ENCODE peak calls at places on chromosomes 5 and 9, in four cellular contexts. H is H1, Z is HepG2, V is K562. J is an unnamed sample.
A peak's percentile ranks its signal among the peaks of the same experiment; 100 is the strongest.

GRCh38 chr9:87713278-87713989 is 12.5 kb upstream of the CTSL start:
- DNase-seq in H (no peak), Z (peak; percentile 62), V (peak; percentile 89), J (no peak)

GRCh38 chr9:17793713-17794622 is 215.1 kb downstream of the SH3GL2 start:
- DNase-seq in H (no peak), V (peak; percentile 40), Z (peak; percentile 27), J (no peak)

GRCh38 chr9:93829271-93830223 is 125.6 kb downstream of the BARX1 start:
- DNase-seq in H (no peak), Z (no peak), V (no peak), J (no peak)

GRCh38 chr5:8473827-8474568 is 605.0 kb downstream of the MTRR start:
- DNase-seq in H (peak; percentile 53), V (peak; percentile 14), Z (no peak), J (peak; percentile 53)

GRCh38 chr9:99368341-99369326 is 146.6 kb downstream of the SEC61B start:
- DNase-seq in V (no peak), H (no peak), Z (no peak), J (no peak)

GRCh38 chr5:177414481-177414880 is 5.1 kb upstream of the F12 start:
- DNase-seq in H (no peak), Z (no peak), V (no peak), J (no peak)

GRCh38 chr5:175444060-175444904 is at the start of gene DRD1:
- DNase-seq in Z (no peak), V (peak; percentile 31), H (peak; percentile 95), J (peak; percentile 79)

GRCh38 chr5:171667341-171668096 is 118.1 kb upstream of the SMIM23 start:
- DNase-seq in Z (no peak), H (peak; percentile 82), V (no peak), J (peak; percentile 61)

GRCh38 chr9:79691496-79691895 is 119.7 kb downstream of the TLE4 start:
- DNase-seq in H (no peak), V (no peak), Z (no peak), J (no peak)

GRCh38 chr5:33401482-33402390 is 39.0 kb upstream of the TARS1 start:
- DNase-seq in H (no peak), V (no peak), Z (no peak), J (no peak)

GRCh38 chr9:121737481-121737931 is 86.1 kb downstream of the DAB2IP start:
- DNase-seq in V (no peak), H (no peak), Z (no peak), J (no peak)

GRCh38 chr9:6758418-6759113 is 793 bp downstream of the KDM4C start:
- DNase-seq in V (peak; percentile 61), Z (peak; percentile 49), H (peak; percentile 77), J (peak; percentile 56)

GRCh38 chr9:113808391-113809191 is 67.5 kb upstream of the ZNF618 start:
- DNase-seq in H (peak; percentile 42), V (peak; percentile 17), Z (no peak), J (no peak)

GRCh38 chr5:139403418-139403786 is 487 bp downstream of the SPATA24 start:
- DNase-seq in H (no peak), V (no peak), Z (no peak), J (no peak)

GRCh38 chr5:35129921-35130485 is 82.3 kb upstream of the AGXT2 start:
- DNase-seq in V (no peak), H (no peak), Z (no peak), J (no peak)

GRCh38 chr5:97355775-97356174 is 172.7 kb upstream of the RIOK2 start:
- DNase-seq in Z (no peak), V (no peak), H (no peak), J (no peak)

GRCh38 chr5:154474267-154474956 is 3.6 kb downstream of the HAND1 start:
- DNase-seq in Z (no peak), H (no peak), V (no peak), J (no peak)

GRCh38 chr5:90534922-90535321 is 5.5 kb upstream of the LYSMD3 start:
- DNase-seq in Z (no peak), H (no peak), V (no peak), J (no peak)

GRCh38 chr5:6626494-6626893 is 6.3 kb downstream of the NSUN2 start:
- DNase-seq in H (no peak), Z (no peak), V (no peak), J (no peak)

GRCh38 chr5:169980418-169981053 is at the start of gene INSYN2B:
- DNase-seq in H (peak; percentile 89), Z (peak; percentile 39), V (peak; percentile 70), J (peak; percentile 84)

DNA sequence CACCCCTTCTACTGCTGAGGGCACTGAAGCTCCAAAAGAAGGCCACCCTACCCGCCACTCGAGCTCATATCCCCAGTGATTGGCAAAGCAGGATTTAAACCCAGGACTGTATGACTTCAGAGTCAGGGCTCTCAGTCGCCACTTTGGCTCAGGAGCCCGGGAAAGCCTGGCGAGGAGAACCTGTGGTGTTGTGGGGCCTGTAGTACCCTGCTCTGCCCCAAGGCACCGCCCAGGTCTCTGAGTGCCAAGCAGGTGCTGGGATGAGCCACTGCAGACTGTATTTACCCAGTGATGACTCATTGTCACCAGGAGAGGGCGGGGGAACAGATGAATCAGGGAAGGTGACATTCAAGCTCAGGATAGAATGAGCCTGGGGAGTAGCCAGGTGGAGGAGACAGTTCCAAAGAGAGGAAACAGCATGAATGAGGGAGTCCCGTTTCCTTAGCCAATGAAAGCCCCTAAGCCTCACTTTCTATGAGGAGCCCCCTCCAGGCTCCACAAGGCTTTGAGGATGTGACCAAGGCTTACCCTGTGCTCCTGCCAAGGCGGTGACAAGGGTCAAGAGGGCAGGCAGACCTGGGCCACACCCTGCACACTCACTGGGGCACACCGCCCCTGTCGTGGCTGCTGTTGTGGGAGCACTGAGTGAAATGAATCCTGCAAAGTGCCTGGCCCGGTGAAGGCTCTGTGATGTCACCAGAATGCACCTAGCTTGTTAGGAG is 17.8 kb upstream of the DPM2 start:
- DNase-seq in V (peak; percentile 78), Z (peak; percentile 93), H (peak; percentile 75), J (peak; percentile 76)
- TF ChIP-seq ATF2 in V (no peak), Z (peak; percentile 70), H (no peak), J (no peak)

DNA sequence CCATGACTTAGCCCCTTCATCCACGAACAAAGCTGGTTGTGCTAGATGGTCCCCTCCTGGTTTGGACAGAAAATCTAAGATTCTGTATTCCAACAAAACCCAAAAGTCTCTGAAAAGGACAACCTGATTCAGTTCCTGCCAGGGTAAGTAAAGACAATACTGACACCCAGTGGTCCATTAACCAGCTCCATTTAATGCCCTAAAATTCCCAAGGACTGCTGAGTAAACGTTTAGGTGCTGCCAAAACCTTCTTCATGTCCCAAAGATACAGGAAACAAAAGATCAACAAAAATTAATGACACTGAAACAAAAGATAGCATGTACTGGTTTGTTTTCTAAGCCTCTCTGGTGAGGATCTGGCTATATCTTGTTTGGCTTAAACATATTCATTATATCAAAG is 25.3 kb upstream of the PPP1R2B start:
- DNase-seq in H (no peak), V (no peak), Z (peak; percentile 26), J (no peak)
- TF ChIP-seq ATF2 in H (no peak), V (no peak), Z (no peak), J (no peak)

DNA sequence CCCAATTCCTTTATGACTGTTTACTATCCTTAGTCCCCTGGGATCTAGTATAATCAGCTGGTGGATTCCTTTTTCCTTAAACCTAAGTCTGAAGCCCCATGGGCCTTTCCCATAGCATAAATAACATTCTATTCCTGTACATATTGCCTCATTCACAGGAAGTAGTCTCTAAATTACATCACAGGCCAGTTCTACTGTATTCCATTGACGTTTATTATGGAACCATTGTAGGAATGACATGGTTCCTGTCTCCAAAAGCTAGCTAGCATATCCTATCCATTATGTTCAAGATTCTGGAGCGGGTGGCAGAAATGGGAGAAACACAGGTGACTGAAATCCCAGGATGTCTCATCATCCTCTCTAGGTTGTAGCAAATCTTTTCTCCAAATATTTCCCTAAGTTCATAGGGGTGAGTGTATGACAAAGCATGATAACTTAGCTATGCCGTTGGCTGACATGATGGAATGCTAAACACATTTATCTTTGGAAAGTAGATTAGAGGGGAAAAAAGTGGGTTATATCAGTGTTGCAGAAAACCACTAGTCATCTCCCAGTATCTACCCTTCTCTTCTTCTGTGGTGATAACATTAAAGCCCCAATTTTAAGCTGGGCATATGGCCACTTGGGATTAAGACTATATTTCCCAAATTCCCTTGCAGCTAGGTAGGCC is 140.1 kb downstream of the FGF1 start:
- DNase-seq in V (no peak), Z (no peak), H (no peak), J (no peak)
- TF ChIP-seq ATF2 in V (no peak), Z (no peak), H (no peak), J (no peak)

GRCh38 chr9:82882744-82883143 is 180.2 kb downstream of the RASEF start:
- DNase-seq in V (no peak), Z (no peak), H (no peak), J (no peak)

GRCh38 chr9:82883436-82883835 is 179.5 kb downstream of the RASEF start:
- DNase-seq in Z (no peak), H (no peak), V (no peak), J (no peak)

GRCh38 chr9:82880353-82880752 is 182.6 kb downstream of the RASEF start:
- DNase-seq in H (no peak), Z (no peak), V (no peak), J (no peak)

GRCh38 chr9:82882133-82882532 is 180.8 kb downstream of the RASEF start:
- DNase-seq in H (no peak), Z (no peak), V (no peak), J (no peak)
- TF ChIP-seq ATF2 in H (no peak), Z (no peak), V (no peak), J (no peak)

DNA sequence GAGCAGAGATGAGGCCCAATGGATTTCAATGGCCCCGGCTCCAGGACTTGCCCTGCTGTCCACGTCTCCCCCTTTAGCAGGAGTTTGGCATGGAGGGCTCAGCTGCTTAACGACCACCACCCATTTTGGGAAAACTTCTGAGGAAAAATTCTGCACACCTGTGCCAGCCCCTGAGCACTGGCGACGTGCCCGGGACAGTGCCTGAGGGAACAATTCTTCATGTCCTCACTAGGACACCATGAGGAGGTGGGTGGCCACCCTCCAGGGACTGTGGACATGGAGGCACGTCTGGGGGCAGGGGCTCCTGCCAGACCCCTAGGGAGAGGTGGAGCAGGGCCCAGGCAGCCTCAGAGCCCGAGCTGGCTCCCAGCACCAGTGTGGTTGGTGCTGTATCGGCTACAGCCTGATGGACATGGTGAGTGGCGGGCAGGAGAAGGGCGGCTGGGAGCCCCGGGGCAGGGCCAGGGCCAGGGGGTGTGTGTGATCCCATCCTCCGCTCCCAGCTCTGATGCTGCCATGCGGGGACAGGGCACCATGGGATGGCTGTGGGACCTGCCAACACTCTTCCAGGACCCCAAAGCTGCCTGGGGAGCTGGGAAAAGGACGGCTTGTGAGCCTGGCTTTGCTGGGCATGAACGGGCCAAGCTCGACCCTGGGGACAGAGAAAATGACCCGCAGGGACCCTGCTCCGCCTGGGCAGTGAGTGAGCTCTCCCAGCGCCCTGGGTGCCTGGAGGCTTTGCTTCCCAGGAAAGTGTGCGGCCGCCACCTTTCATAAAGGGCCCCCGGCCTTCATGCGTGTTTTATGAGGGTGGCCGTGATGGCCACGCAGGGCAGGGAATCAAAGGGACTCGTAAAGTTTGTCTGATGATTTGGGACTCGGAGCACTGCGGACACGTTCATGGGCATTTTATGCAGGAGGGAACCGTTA is 3.6 kb upstream of the QSOX2 start:
- DNase-seq in Z (no peak), H (no peak), V (no peak), J (no peak)
- TF ChIP-seq ATF2 in Z (no peak), H (no peak), V (no peak), J (no peak)